ENCODE peak calls at places on chromosomes 16 and 17, in four cellular contexts. S, T, E and B are unnamed samples.

GRCh38 chr17:44956998-44957981 is 9.7 kb upstream of the KIF18B start:
- DNase-seq in E (no peak), S (no peak), T (no peak), B (peak)

GRCh38 chr16:73058616-73059409 is 10.9 kb upstream of the ZFHX3 start:
- DNase-seq in E (peak), T (no peak), S (no peak), B (no peak)

GRCh38 chr16:27228036-27228435 is 24.7 kb downstream of the KDM8 start:
- DNase-seq in S (no peak), E (no peak), T (no peak), B (no peak)

GRCh38 chr16:855471-855870 is 54.9 kb upstream of the GNG13 start:
- DNase-seq in S (no peak), E (no peak), T (no peak), B (no peak)

GRCh38 chr17:75412455-75413317 is 7.2 kb upstream of the GRB2 start:
- DNase-seq in E (peak), T (no peak), S (no peak), B (peak)

GRCh38 chr16:10419701-10420100 is 33.8 kb downstream of the ATF7IP2 start:
- DNase-seq in T (no peak), S (no peak), E (no peak), B (no peak)

GRCh38 chr17:4950757-4951204 is at the start of gene ENO3:
- DNase-seq in S (no peak), T (no peak), E (no peak), B (no peak)

GRCh38 chr17:76385892-76386786 is 1.7 kb downstream of the SPHK1 start:
- DNase-seq in E (peak), S (peak), T (peak), B (peak)

GRCh38 chr16:77191259-77191969 is 424 bp downstream of the MON1B start:
- DNase-seq in S (no peak), T (no peak), E (no peak), B (no peak)

GRCh38 chr16:15993128-15993527 is 43.7 kb downstream of the ABCC1 start:
- DNase-seq in S (no peak), T (no peak), E (no peak), B (no peak)

GRCh38 chr17:50905460-50905803 is 39.3 kb upstream of the TOB1 start:
- DNase-seq in T (no peak), S (no peak), E (no peak), B (no peak)

GRCh38 chr16:89155851-89156739 is 15.5 kb upstream of the CDH15 start:
- DNase-seq in S (no peak), T (no peak), E (no peak), B (no peak)

GRCh38 chr17:40915199-40915661 is 22.2 kb downstream of the KRT23 start:
- DNase-seq in T (no peak), S (no peak), E (peak), B (no peak)

DNA sequence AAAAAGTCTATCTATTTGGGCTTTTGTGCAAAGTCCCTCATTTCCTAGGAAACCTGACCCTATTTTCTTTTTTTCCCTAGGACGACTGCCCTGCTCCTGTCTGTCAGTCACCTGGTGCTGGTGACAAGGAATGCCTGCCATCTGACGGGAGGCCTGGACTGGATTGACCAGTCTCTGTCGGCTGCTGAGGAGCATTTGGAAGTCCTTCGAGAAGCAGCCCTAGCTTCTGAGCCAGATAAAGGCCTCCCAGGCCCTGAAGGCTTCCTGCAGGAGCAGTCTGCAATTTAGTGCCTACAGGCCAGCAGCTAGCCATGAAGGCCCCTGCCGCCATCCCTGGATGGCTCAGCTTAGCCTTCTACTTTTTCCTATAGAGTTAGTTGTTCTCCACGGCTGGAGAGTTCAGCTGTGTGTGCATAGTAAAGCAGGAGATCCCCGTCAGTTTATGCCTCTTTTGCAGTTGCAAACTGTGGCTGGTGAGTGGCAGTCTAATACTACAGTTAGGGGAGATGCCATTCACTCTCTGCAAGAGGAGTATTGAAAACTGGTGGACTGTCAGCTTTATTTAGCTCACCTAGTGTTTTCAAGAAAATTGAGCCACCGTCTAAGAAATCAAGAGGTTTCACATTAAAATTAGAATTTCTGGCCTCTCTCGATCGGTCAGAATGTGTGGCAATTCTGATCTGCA is 12.9 kb downstream of the TMEM98 start:
- DNase-seq in E (no peak), T (no peak), S (no peak), B (no peak)
- TF ChIP-seq CTCF in E (no peak), T (no peak), S (no peak), B (no peak)

DNA sequence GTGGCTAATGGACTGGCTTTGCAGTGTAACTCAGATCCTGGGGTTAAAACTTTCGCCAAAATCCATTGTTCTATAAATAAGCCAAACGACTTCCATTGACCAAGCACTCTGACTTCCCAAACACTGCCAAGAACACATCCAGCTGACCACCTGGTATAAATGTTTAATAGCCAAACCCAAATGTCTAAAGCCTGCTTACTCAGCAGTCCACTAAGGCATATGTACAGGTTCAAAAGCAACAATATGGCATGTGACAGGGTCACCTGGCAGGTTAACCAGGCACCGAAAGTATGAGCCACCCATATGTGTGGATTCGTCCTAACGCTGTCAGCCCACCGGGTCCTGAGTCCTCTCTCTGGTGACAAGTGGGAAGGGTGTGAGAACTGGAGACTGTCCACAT is 2.1 kb downstream of the CSNK1D start:
- DNase-seq in E (no peak), T (no peak), S (no peak), B (no peak)
- H3K27ac ChIP-seq in E (no peak), T (no peak), S (no peak), B (no peak)

GRCh38 chr16:2866422-2866821 is 8.5 kb upstream of the PRSS22 start:
- DNase-seq in T (no peak), E (no peak), S (no peak), B (no peak)
- TF ChIP-seq CTCF in T (no peak), E (no peak), S (no peak), B (no peak)

DNA sequence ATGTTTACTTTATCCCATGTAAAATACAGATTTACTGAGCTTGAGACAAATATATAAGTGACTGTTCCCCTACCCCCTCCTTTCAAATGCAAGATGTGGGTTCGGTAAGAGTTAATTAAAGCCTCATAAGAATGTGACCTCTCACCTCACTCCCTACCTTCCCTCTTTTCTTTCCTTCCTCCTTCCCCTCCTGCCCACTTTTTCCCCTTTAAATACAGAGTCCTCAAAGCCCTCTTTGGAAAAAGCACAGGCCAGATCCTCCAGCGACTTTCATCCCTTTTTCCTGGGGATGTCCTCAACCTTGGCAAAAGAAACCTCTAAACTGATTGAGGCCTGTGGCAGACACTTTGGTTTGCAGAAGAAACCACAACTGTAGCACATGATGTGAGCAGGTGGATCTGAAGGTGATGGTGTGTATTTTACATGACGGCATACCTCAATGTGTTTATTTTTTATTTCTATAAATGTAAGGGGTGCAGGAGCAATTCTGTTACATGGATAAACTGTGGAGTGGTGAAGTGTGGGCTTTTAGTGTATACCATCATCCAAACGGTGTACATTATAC is 77.8 kb downstream of the XYLT1 start:
- DNase-seq in S (no peak), T (no peak), E (no peak), B (no peak)
- H3K27ac ChIP-seq in S (no peak), T (no peak), E (no peak), B (no peak)

GRCh38 chr17:72447251-72447640 is 326.4 kb downstream of the SOX9 start:
- DNase-seq in T (no peak), S (no peak), E (no peak), B (no peak)
- TF ChIP-seq CTCF in T (no peak), S (no peak), E (no peak), B (no peak)